ENCODE peak calls at places on chromosome 16, in ten cellular contexts. One of them, this sample, is unnamed.

GRCh38 chr16:76114681-76115080 is 162.5 kb upstream of the CNTNAP4 start:
- DNase-seq in 8988T: no peak
- DNase-seq in kidney: no peak
- DNase-seq in CD4-positive, alpha-beta T cell: no peak
- DNase-seq in mesothelial cell of epicardium: no peak
- DNase-seq in PC-3: no peak
- DNase-seq in ELF-1: no peak
- DNase-seq in sigmoid colon: no peak
- DNase-seq in stimulated activated CD4-positive, alpha-beta T cell treated with anti-CD3 and anti-CD28 coated beads, Interleukin-2, amount 100 ng/mL, for 24 hours: no peak
- DNase-seq in hepatocyte: no peak
- DNase-seq in this sample: no peak

GRCh38 chr16:85173981-85174751 is 61.9 kb upstream of the CIBAR2 start:
- DNase-seq in mesothelial cell of epicardium: no peak
- DNase-seq in hepatocyte: peak; percentile 80
- DNase-seq in PC-3: peak; percentile 91
- DNase-seq in stimulated activated CD4-positive, alpha-beta T cell treated with anti-CD3 and anti-CD28 coated beads, Interleukin-2, amount 100 ng/mL, for 24 hours: no peak
- DNase-seq in ELF-1: peak; percentile 88
- DNase-seq in kidney: peak; percentile 81
- DNase-seq in sigmoid colon: peak; percentile 82
- DNase-seq in 8988T: peak; percentile 93
- DNase-seq in CD4-positive, alpha-beta T cell: no peak
- DNase-seq in this sample: no peak

GRCh38 chr16:82040296-82040695 is 5.2 kb downstream of the HSD17B2 start:
- DNase-seq in PC-3: no peak
- DNase-seq in 8988T: no peak
- DNase-seq in ELF-1: no peak
- DNase-seq in kidney: no peak
- DNase-seq in sigmoid colon: no peak
- DNase-seq in mesothelial cell of epicardium: no peak
- DNase-seq in stimulated activated CD4-positive, alpha-beta T cell treated with anti-CD3 and anti-CD28 coated beads, Interleukin-2, amount 100 ng/mL, for 24 hours: no peak
- DNase-seq in hepatocyte: no peak
- DNase-seq in CD4-positive, alpha-beta T cell: no peak
- DNase-seq in this sample: no peak

GRCh38 chr16:72983728-72984350 is 64.1 kb downstream of the ZFHX3 start:
- DNase-seq in sigmoid colon: peak; percentile 57
- DNase-seq in CD4-positive, alpha-beta T cell: no peak
- DNase-seq in ELF-1: no peak
- DNase-seq in mesothelial cell of epicardium: no peak
- DNase-seq in stimulated activated CD4-positive, alpha-beta T cell treated with anti-CD3 and anti-CD28 coated beads, Interleukin-2, amount 100 ng/mL, for 24 hours: no peak
- DNase-seq in 8988T: no peak
- DNase-seq in hepatocyte: no peak
- DNase-seq in PC-3: no peak
- DNase-seq in kidney: no peak
- DNase-seq in this sample: no peak

GRCh38 chr16:84513111-84514065 is 8.9 kb upstream of the MEAK7 start:
- DNase-seq in 8988T: no peak
- DNase-seq in hepatocyte: peak; percentile 44
- DNase-seq in mesothelial cell of epicardium: no peak
- DNase-seq in stimulated activated CD4-positive, alpha-beta T cell treated with anti-CD3 and anti-CD28 coated beads, Interleukin-2, amount 100 ng/mL, for 24 hours: no peak
- DNase-seq in ELF-1: no peak
- DNase-seq in kidney: no peak
- DNase-seq in PC-3: no peak
- DNase-seq in CD4-positive, alpha-beta T cell: no peak
- DNase-seq in sigmoid colon: peak; percentile 11
- DNase-seq in this sample: no peak

GRCh38 chr16:76614255-76614654 is 337.1 kb downstream of the CNTNAP4 start:
- DNase-seq in ELF-1: no peak
- DNase-seq in 8988T: no peak
- DNase-seq in hepatocyte: no peak
- DNase-seq in kidney: no peak
- DNase-seq in mesothelial cell of epicardium: no peak
- DNase-seq in sigmoid colon: no peak
- DNase-seq in CD4-positive, alpha-beta T cell: no peak
- DNase-seq in PC-3: no peak
- DNase-seq in stimulated activated CD4-positive, alpha-beta T cell treated with anti-CD3 and anti-CD28 coated beads, Interleukin-2, amount 100 ng/mL, for 24 hours: no peak
- DNase-seq in this sample: no peak

GRCh38 chr16:65523258-65523950 is 401.5 kb upstream of the CDH11 start:
- DNase-seq in CD4-positive, alpha-beta T cell: no peak
- DNase-seq in mesothelial cell of epicardium: no peak
- DNase-seq in ELF-1: no peak
- DNase-seq in hepatocyte: no peak
- DNase-seq in PC-3: no peak
- DNase-seq in sigmoid colon: no peak
- DNase-seq in kidney: no peak
- DNase-seq in stimulated activated CD4-positive, alpha-beta T cell treated with anti-CD3 and anti-CD28 coated beads, Interleukin-2, amount 100 ng/mL, for 24 hours: no peak
- DNase-seq in 8988T: no peak
- DNase-seq in this sample: no peak

GRCh38 chr16:73531021-73531420 is 483.1 kb upstream of the ZFHX3 start:
- DNase-seq in kidney: no peak
- DNase-seq in PC-3: no peak
- DNase-seq in hepatocyte: no peak
- DNase-seq in stimulated activated CD4-positive, alpha-beta T cell treated with anti-CD3 and anti-CD28 coated beads, Interleukin-2, amount 100 ng/mL, for 24 hours: no peak
- DNase-seq in mesothelial cell of epicardium: no peak
- DNase-seq in CD4-positive, alpha-beta T cell: no peak
- DNase-seq in sigmoid colon: no peak
- DNase-seq in ELF-1: no peak
- DNase-seq in 8988T: no peak
- DNase-seq in this sample: no peak

GRCh38 chr16:4743217-4743897 is 9.0 kb downstream of the DNAAF8 start:
- DNase-seq in ELF-1: peak; percentile 15
- DNase-seq in PC-3: no peak
- DNase-seq in CD4-positive, alpha-beta T cell: no peak
- DNase-seq in hepatocyte: no peak
- DNase-seq in kidney: no peak
- DNase-seq in mesothelial cell of epicardium: no peak
- DNase-seq in sigmoid colon: no peak
- DNase-seq in stimulated activated CD4-positive, alpha-beta T cell treated with anti-CD3 and anti-CD28 coated beads, Interleukin-2, amount 100 ng/mL, for 24 hours: no peak
- DNase-seq in 8988T: no peak
- DNase-seq in this sample: no peak

GRCh38 chr16:69116911-69117310 is 11.5 kb downstream of the HAS3 start:
- DNase-seq in mesothelial cell of epicardium: no peak
- DNase-seq in hepatocyte: no peak
- DNase-seq in stimulated activated CD4-positive, alpha-beta T cell treated with anti-CD3 and anti-CD28 coated beads, Interleukin-2, amount 100 ng/mL, for 24 hours: no peak
- DNase-seq in ELF-1: no peak
- DNase-seq in kidney: no peak
- DNase-seq in sigmoid colon: peak; percentile 11
- DNase-seq in PC-3: no peak
- DNase-seq in 8988T: no peak
- DNase-seq in CD4-positive, alpha-beta T cell: no peak
- DNase-seq in this sample: no peak

GRCh38 chr16:5502467-5502869 is 404.9 kb upstream of the EEF2KMT start:
- DNase-seq in PC-3: no peak
- DNase-seq in hepatocyte: peak; percentile 73
- DNase-seq in ELF-1: peak; percentile 78
- DNase-seq in stimulated activated CD4-positive, alpha-beta T cell treated with anti-CD3 and anti-CD28 coated beads, Interleukin-2, amount 100 ng/mL, for 24 hours: no peak
- DNase-seq in sigmoid colon: no peak
- DNase-seq in 8988T: no peak
- DNase-seq in kidney: no peak
- DNase-seq in mesothelial cell of epicardium: no peak
- DNase-seq in CD4-positive, alpha-beta T cell: no peak
- DNase-seq in this sample: peak; percentile 74

GRCh38 chr16:5220705-5221104 is 123.1 kb upstream of the EEF2KMT start:
- DNase-seq in stimulated activated CD4-positive, alpha-beta T cell treated with anti-CD3 and anti-CD28 coated beads, Interleukin-2, amount 100 ng/mL, for 24 hours: no peak
- DNase-seq in CD4-positive, alpha-beta T cell: no peak
- DNase-seq in mesothelial cell of epicardium: no peak
- DNase-seq in hepatocyte: no peak
- DNase-seq in kidney: no peak
- DNase-seq in ELF-1: no peak
- DNase-seq in 8988T: no peak
- DNase-seq in PC-3: no peak
- DNase-seq in sigmoid colon: no peak
- DNase-seq in this sample: no peak

GRCh38 chr16:79873825-79874224 is 273.3 kb upstream of the MAF start:
- DNase-seq in hepatocyte: no peak
- DNase-seq in kidney: no peak
- DNase-seq in sigmoid colon: no peak
- DNase-seq in ELF-1: no peak
- DNase-seq in 8988T: no peak
- DNase-seq in PC-3: no peak
- DNase-seq in stimulated activated CD4-positive, alpha-beta T cell treated with anti-CD3 and anti-CD28 coated beads, Interleukin-2, amount 100 ng/mL, for 24 hours: no peak
- DNase-seq in mesothelial cell of epicardium: no peak
- DNase-seq in CD4-positive, alpha-beta T cell: no peak
- DNase-seq in this sample: no peak

GRCh38 chr16:4116328-4117249 is at the start of gene ADCY9:
- DNase-seq in CD4-positive, alpha-beta T cell: peak; percentile 53
- DNase-seq in stimulated activated CD4-positive, alpha-beta T cell treated with anti-CD3 and anti-CD28 coated beads, Interleukin-2, amount 100 ng/mL, for 24 hours: peak; percentile 80
- DNase-seq in hepatocyte: peak; percentile 93
- DNase-seq in sigmoid colon: peak; percentile 85
- DNase-seq in kidney: peak; percentile 91
- DNase-seq in 8988T: peak; percentile 99
- DNase-seq in ELF-1: peak; percentile 69
- DNase-seq in PC-3: peak; percentile 66
- DNase-seq in mesothelial cell of epicardium: peak; percentile 81
- DNase-seq in this sample: peak; percentile 80

GRCh38 chr16:69476920-69477418 is 52.5 kb downstream of the CYB5B start:
- DNase-seq in stimulated activated CD4-positive, alpha-beta T cell treated with anti-CD3 and anti-CD28 coated beads, Interleukin-2, amount 100 ng/mL, for 24 hours: no peak
- DNase-seq in mesothelial cell of epicardium: no peak
- DNase-seq in kidney: no peak
- DNase-seq in 8988T: peak; percentile 35
- DNase-seq in CD4-positive, alpha-beta T cell: no peak
- DNase-seq in hepatocyte: peak; percentile 46
- DNase-seq in sigmoid colon: no peak
- DNase-seq in PC-3: peak; percentile 86
- DNase-seq in ELF-1: no peak
- DNase-seq in this sample: no peak

GRCh38 chr16:60463986-60464385 is 1572.3 kb downstream of the CDH8 start:
- DNase-seq in 8988T: no peak
- DNase-seq in mesothelial cell of epicardium: no peak
- DNase-seq in kidney: no peak
- DNase-seq in stimulated activated CD4-positive, alpha-beta T cell treated with anti-CD3 and anti-CD28 coated beads, Interleukin-2, amount 100 ng/mL, for 24 hours: no peak
- DNase-seq in sigmoid colon: no peak
- DNase-seq in PC-3: no peak
- DNase-seq in CD4-positive, alpha-beta T cell: no peak
- DNase-seq in hepatocyte: no peak
- DNase-seq in ELF-1: no peak
- DNase-seq in this sample: no peak

GRCh38 chr16:22813223-22813945 is 578 bp upstream of the HS3ST2 start:
- DNase-seq in kidney: peak; percentile 80
- DNase-seq in ELF-1: peak; percentile 90
- DNase-seq in hepatocyte: peak; percentile 82
- DNase-seq in mesothelial cell of epicardium: peak; percentile 80
- DNase-seq in sigmoid colon: peak; percentile 67
- DNase-seq in PC-3: peak; percentile 6
- DNase-seq in 8988T: peak; percentile 38
- DNase-seq in stimulated activated CD4-positive, alpha-beta T cell treated with anti-CD3 and anti-CD28 coated beads, Interleukin-2, amount 100 ng/mL, for 24 hours: peak; percentile 57
- DNase-seq in CD4-positive, alpha-beta T cell: no peak
- DNase-seq in this sample: peak; percentile 88

GRCh38 chr16:10180042-10180770 is 2.0 kb downstream of the GRIN2A start:
- DNase-seq in PC-3: no peak
- DNase-seq in stimulated activated CD4-positive, alpha-beta T cell treated with anti-CD3 and anti-CD28 coated beads, Interleukin-2, amount 100 ng/mL, for 24 hours: no peak
- DNase-seq in mesothelial cell of epicardium: no peak
- DNase-seq in 8988T: no peak
- DNase-seq in hepatocyte: no peak
- DNase-seq in kidney: peak; percentile 57
- DNase-seq in ELF-1: no peak
- DNase-seq in sigmoid colon: no peak
- DNase-seq in CD4-positive, alpha-beta T cell: no peak
- DNase-seq in this sample: no peak

GRCh38 chr16:49345829-49346228 is 27.8 kb upstream of the C16orf78 start:
- DNase-seq in mesothelial cell of epicardium: no peak
- DNase-seq in hepatocyte: peak; percentile 25
- DNase-seq in ELF-1: no peak
- DNase-seq in PC-3: peak; percentile 8
- DNase-seq in sigmoid colon: no peak
- DNase-seq in kidney: no peak
- DNase-seq in stimulated activated CD4-positive, alpha-beta T cell treated with anti-CD3 and anti-CD28 coated beads, Interleukin-2, amount 100 ng/mL, for 24 hours: peak; percentile 6
- DNase-seq in 8988T: no peak
- DNase-seq in CD4-positive, alpha-beta T cell: no peak
- DNase-seq in this sample: no peak

GRCh38 chr16:30805056-30805369 is 18.0 kb upstream of the ZNF629 start:
- DNase-seq in kidney: no peak
- DNase-seq in mesothelial cell of epicardium: no peak
- DNase-seq in stimulated activated CD4-positive, alpha-beta T cell treated with anti-CD3 and anti-CD28 coated beads, Interleukin-2, amount 100 ng/mL, for 24 hours: no peak
- DNase-seq in 8988T: no peak
- DNase-seq in PC-3: no peak
- DNase-seq in CD4-positive, alpha-beta T cell: no peak
- DNase-seq in sigmoid colon: no peak
- DNase-seq in hepatocyte: no peak
- DNase-seq in ELF-1: no peak
- DNase-seq in this sample: no peak

GRCh38 chr16:8568231-8568617 is 22.1 kb downstream of the TMEM114 start:
- DNase-seq in 8988T: no peak
- DNase-seq in mesothelial cell of epicardium: no peak
- DNase-seq in PC-3: no peak
- DNase-seq in hepatocyte: no peak
- DNase-seq in CD4-positive, alpha-beta T cell: no peak
- DNase-seq in kidney: no peak
- DNase-seq in stimulated activated CD4-positive, alpha-beta T cell treated with anti-CD3 and anti-CD28 coated beads, Interleukin-2, amount 100 ng/mL, for 24 hours: no peak
- DNase-seq in sigmoid colon: no peak
- DNase-seq in ELF-1: no peak
- DNase-seq in this sample: no peak

GRCh38 chr16:46916980-46917379 is 32.8 kb downstream of the GPT2 start:
- DNase-seq in mesothelial cell of epicardium: no peak
- DNase-seq in sigmoid colon: no peak
- DNase-seq in kidney: no peak
- DNase-seq in 8988T: peak; percentile 69
- DNase-seq in stimulated activated CD4-positive, alpha-beta T cell treated with anti-CD3 and anti-CD28 coated beads, Interleukin-2, amount 100 ng/mL, for 24 hours: no peak
- DNase-seq in CD4-positive, alpha-beta T cell: no peak
- DNase-seq in ELF-1: peak; percentile 49
- DNase-seq in hepatocyte: no peak
- DNase-seq in PC-3: no peak
- DNase-seq in this sample: no peak

GRCh38 chr16:17313085-17313611 is 157.6 kb downstream of the XYLT1 start:
- DNase-seq in 8988T: no peak
- DNase-seq in mesothelial cell of epicardium: peak; percentile 25
- DNase-seq in stimulated activated CD4-positive, alpha-beta T cell treated with anti-CD3 and anti-CD28 coated beads, Interleukin-2, amount 100 ng/mL, for 24 hours: no peak
- DNase-seq in hepatocyte: peak; percentile 78
- DNase-seq in ELF-1: no peak
- DNase-seq in kidney: peak; percentile 95
- DNase-seq in CD4-positive, alpha-beta T cell: no peak
- DNase-seq in sigmoid colon: peak; percentile 98
- DNase-seq in PC-3: no peak
- DNase-seq in this sample: no peak